ENCODE peak calls at places on chromosomes 12 and 14, in seven cellular contexts. E is CD8-positive, alpha-beta T cell; X is stomach; M is adrenal gland; Y is astrocyte; U is upper lobe of left lung; C is CD4-positive, alpha-beta T cell. P is an unnamed sample.

GRCh38 chr12:116534341-116535121 is 24.6 kb upstream of the MAP1LC3B2 start:
- DNase-seq in E (no peak), X (no peak), M (peak; percentile 35), Y (peak; percentile 42), U (peak; percentile 56), C (no peak), P (no peak)

GRCh38 chr14:71166434-71166833 is 259.2 kb downstream of the PCNX1 start:
- DNase-seq in E (no peak), X (no peak), M (peak; percentile 48), Y (peak; percentile 70), U (no peak), C (no peak), P (peak; percentile 21)

GRCh38 chr14:67704484-67705089 is 2.9 kb downstream of the RDH12 start:
- DNase-seq in E (no peak), X (no peak), M (peak; percentile 38), Y (peak; percentile 12), U (no peak), C (peak; percentile 15), P (no peak)

GRCh38 chr12:31819427-31819826 is 90.6 kb upstream of the AMN1 start:
- DNase-seq in E (no peak), X (no peak), M (no peak), Y (no peak), U (no peak), C (no peak), P (no peak)

GRCh38 chr14:65834812-65835211 is 422.3 kb downstream of the FUT8 start:
- DNase-seq in E (no peak), X (no peak), M (no peak), Y (no peak), U (no peak), C (no peak), P (no peak)

GRCh38 chr12:65741662-65742480 is 82.4 kb upstream of the HMGA2 start:
- DNase-seq in E (no peak), X (no peak), M (no peak), Y (peak; percentile 42), U (peak; percentile 86), C (no peak), P (no peak)

GRCh38 chr12:87518508-87518907 is 510.7 kb downstream of the C12orf50 start:
- DNase-seq in E (no peak), X (no peak), M (no peak), Y (peak; percentile 82), U (no peak), C (no peak), P (no peak)

GRCh38 chr14:69763761-69764510 is 3.0 kb upstream of the SRSF5 start:
- DNase-seq in E (no peak), X (no peak), M (no peak), Y (no peak), U (no peak), C (no peak), P (no peak)

GRCh38 chr12:24596768-24597388 is 352.0 kb downstream of the BCAT1 start:
- DNase-seq in E (no peak), X (no peak), M (no peak), Y (peak; percentile 30), U (no peak), C (no peak), P (no peak)

GRCh38 chr12:18719922-18720321 is 17.9 kb downstream of the PLCZ1 start:
- DNase-seq in E (no peak), X (no peak), M (no peak), Y (peak; percentile 27), U (no peak), C (no peak), P (no peak)

GRCh38 chr12:68106160-68106559 is 53.4 kb downstream of the IFNG start:
- DNase-seq in E (no peak), X (no peak), M (no peak), Y (peak; percentile 87), U (no peak), C (no peak), P (no peak)

GRCh38 chr12:121188227-121188626 is 21.7 kb upstream of the P2RX4 start:
- DNase-seq in E (no peak), X (no peak), M (no peak), Y (no peak), U (no peak), C (no peak), P (no peak)

GRCh38 chr12:97308576-97309198 is 153.9 kb upstream of the RMST start:
- DNase-seq in E (no peak), X (no peak), M (no peak), Y (peak; percentile 42), U (no peak), C (no peak), P (peak; percentile 36)

GRCh38 chr12:20096430-20096829 is 271.9 kb upstream of the PDE3A start:
- DNase-seq in E (no peak), X (no peak), M (no peak), Y (peak; percentile 8), U (no peak), C (no peak), P (no peak)

GRCh38 chr12:88501976-88502938 is 78.0 kb downstream of the KITLG start:
- DNase-seq in E (no peak), X (no peak), M (no peak), Y (peak; percentile 65), U (no peak), C (no peak), P (no peak)

GRCh38 chr14:98144964-98145363 is 1127.0 kb downstream of the BCL11B start:
- DNase-seq in E (no peak), X (no peak), M (no peak), Y (peak; percentile 49), U (no peak), C (no peak), P (no peak)

GRCh38 chr14:51597511-51597920 is 54.2 kb upstream of the FRMD6 start:
- DNase-seq in E (no peak), X (no peak), M (no peak), Y (peak; percentile 59), U (no peak), C (no peak), P (no peak)

GRCh38 chr14:31934767-31935266 is 142.3 kb upstream of the ARHGAP5 start:
- DNase-seq in E (no peak), X (no peak), M (peak; percentile 52), Y (peak; percentile 48), U (no peak), C (no peak), P (no peak)
- TF ChIP-seq CTCF in E (no peak), X (peak; percentile 25), M (peak; percentile 10), Y (no peak), U (peak; percentile 5), C (no peak), P (peak; percentile 43)

DNA sequence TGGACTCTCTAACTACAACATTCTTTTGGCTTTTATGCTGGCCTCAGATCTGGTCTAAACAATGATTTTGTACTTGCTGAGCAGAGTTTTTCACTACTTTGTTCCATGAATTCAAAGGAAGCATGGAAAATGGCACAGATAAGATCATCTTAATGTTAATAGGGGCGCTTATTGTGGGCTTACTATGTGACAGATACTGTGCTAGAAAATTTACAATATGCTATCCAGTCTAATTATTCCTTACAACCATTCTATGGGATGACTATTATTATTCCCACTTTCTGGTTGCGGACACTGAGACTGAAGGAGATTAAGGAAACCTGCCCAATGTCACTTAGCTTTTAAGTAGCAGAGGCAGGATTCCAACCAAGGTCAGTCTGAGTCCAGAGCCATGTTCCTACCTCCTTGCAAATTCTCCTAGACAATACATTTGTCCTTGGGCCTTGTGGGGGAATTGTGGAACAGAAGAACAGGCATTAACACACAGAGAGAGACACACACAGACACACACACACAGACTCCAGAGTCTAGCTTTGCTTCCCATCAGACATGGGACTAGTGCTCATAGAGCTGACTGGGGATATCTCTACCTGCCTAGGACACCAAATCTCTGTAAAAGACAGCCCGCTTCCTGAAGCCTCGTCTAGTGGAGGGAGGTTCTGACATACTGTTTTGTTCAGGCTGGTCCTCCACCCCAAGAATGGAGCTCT is 107.7 kb downstream of the SLC38A1 start:
- DNase-seq in E (no peak), X (no peak), M (no peak), Y (no peak), U (no peak), C (no peak), P (no peak)
- H3K27ac ChIP-seq in E (no peak overlapping the region), X (peak overlapping the region; percentile 33), M (no peak overlapping the region), Y (no peak overlapping the region), U (no peak overlapping the region), C (no peak overlapping the region), P (no peak overlapping the region)

GRCh38 chr14:87018294-87018693 is 974.7 kb downstream of the GALC start:
- DNase-seq in E (no peak), X (no peak), M (no peak), Y (no peak), U (no peak), C (no peak), P (no peak)

GRCh38 chr14:87017335-87017734 is 975.6 kb downstream of the GALC start:
- DNase-seq in E (no peak), X (no peak), M (no peak), Y (no peak), U (no peak), C (no peak), P (no peak)

GRCh38 chr14:87013583-87013982 is 979.4 kb downstream of the GALC start:
- DNase-seq in E (no peak), X (no peak), M (no peak), Y (peak; percentile 83), U (no peak), C (no peak), P (peak; percentile 16)

GRCh38 chr14:87014854-87015253 is 978.1 kb downstream of the GALC start:
- DNase-seq in E (no peak), X (no peak), M (no peak), Y (no peak), U (no peak), C (no peak), P (no peak)
- TF ChIP-seq CTCF in E (no peak), X (no peak), M (no peak), Y (peak; percentile 19), U (no peak), C (no peak), P (no peak)

DNA sequence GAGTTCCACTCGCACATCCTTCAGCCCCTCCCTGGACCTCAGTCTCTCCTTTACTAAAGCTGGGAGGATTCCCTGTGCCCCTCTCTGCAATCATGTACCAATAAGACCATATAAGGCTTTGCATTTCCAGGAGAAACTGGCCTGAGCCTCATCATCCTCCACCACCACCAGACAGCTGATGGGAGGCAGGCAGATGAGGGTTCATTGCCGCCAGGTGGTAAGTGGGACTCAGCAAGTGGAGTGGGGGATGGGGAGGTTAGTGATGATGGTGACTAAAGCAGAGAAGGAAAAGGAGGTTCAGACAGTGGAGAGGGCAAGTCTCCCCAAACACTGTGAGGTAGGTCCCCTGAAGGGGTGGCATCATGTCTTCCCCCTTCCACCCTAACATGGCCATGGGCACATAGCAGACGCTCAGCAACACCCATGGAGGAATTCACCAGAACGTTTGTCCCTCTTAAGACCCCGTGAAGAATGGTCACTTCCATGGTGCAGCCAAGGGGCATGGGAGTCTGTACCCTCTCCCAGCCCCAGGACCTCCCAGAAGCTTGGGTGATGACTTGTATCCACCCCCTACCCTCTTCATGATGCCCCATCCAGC is 4.5 kb upstream of the TNFRSF1A start:
- DNase-seq in E (no peak), X (no peak), M (no peak), Y (no peak), U (no peak), C (no peak), P (no peak)
- H3K27ac ChIP-seq in E (no peak overlapping the region), X (peak overlapping the region; percentile 95), M (no peak overlapping the region), Y (no peak overlapping the region), U (peak overlapping the region; percentile 78), C (no peak overlapping the region), P (no peak overlapping the region)